ENCODE peak calls at places on chromosomes 13 and 19, in four cellular contexts. One of them, this sample, is unnamed.

GRCh38 chr13:61414136-61414535 is 1.5 kb downstream of the PCDH20 start:
- DNase-seq in lower leg skin: no peak
- DNase-seq in AG09319: no peak
- DNase-seq in IMR-90: no peak
- DNase-seq in this sample: no peak

GRCh38 chr13:96214804-96215445 is 125.0 kb downstream of the HS6ST3 start:
- DNase-seq in IMR-90: no peak
- DNase-seq in lower leg skin: no peak
- DNase-seq in AG09319: no peak
- DNase-seq in this sample: no peak

GRCh38 chr19:17296976-17297375 is 6.2 kb downstream of the ABHD8 start:
- DNase-seq in IMR-90: no peak
- DNase-seq in AG09319: no peak
- DNase-seq in lower leg skin: no peak
- DNase-seq in this sample: no peak

GRCh38 chr13:89221557-89222158 is 1550.5 kb downstream of the SLITRK5 start:
- DNase-seq in AG09319: no peak
- DNase-seq in lower leg skin: no peak
- DNase-seq in IMR-90: no peak
- DNase-seq in this sample: no peak

GRCh38 chr19:8135946-8136618 is 13.3 kb downstream of the FBN3 start:
- DNase-seq in IMR-90: no peak
- DNase-seq in lower leg skin: no peak
- DNase-seq in AG09319: no peak
- DNase-seq in this sample: no peak

GRCh38 chr13:98239156-98240076 is 62.3 kb upstream of the RNF113B start:
- DNase-seq in lower leg skin: no peak
- DNase-seq in AG09319: no peak
- DNase-seq in IMR-90: no peak
- DNase-seq in this sample: no peak

GRCh38 chr13:95870421-95870820 is 182.8 kb downstream of the UGGT2 start:
- DNase-seq in lower leg skin: no peak
- DNase-seq in IMR-90: no peak
- DNase-seq in AG09319: no peak
- DNase-seq in this sample: no peak

GRCh38 chr13:91813255-91813654 is 414.8 kb downstream of the GPC5 start:
- DNase-seq in AG09319: no peak
- DNase-seq in lower leg skin: no peak
- DNase-seq in IMR-90: no peak
- DNase-seq in this sample: no peak

GRCh38 chr13:113980489-113981064 is 6.7 kb upstream of the C13orf46 start:
- DNase-seq in AG09319: no peak
- DNase-seq in IMR-90: no peak
- DNase-seq in lower leg skin: no peak
- DNase-seq in this sample: no peak

GRCh38 chr19:18601875-18602274 is 4.7 kb downstream of the CRLF1 start:
- DNase-seq in IMR-90: no peak
- DNase-seq in lower leg skin: no peak
- DNase-seq in AG09319: no peak
- DNase-seq in this sample: no peak

GRCh38 chr19:47094557-47095517 is 18.7 kb downstream of the ZC3H4 start:
- DNase-seq in IMR-90: no peak
- DNase-seq in lower leg skin: no peak
- DNase-seq in AG09319: no peak
- DNase-seq in this sample: no peak

GRCh38 chr13:30968734-30969335 is 36.4 kb downstream of the TEX26 start:
- DNase-seq in lower leg skin: no peak
- DNase-seq in IMR-90: peak; percentile 55
- DNase-seq in AG09319: peak; percentile 19
- DNase-seq in this sample: no peak

GRCh38 chr19:52664461-52664860 is 26.3 kb upstream of the ZNF83 start:
- DNase-seq in IMR-90: no peak
- DNase-seq in lower leg skin: no peak
- DNase-seq in AG09319: no peak
- DNase-seq in this sample: no peak

GRCh38 chr19:46461537-46461936 is 9.8 kb downstream of the PNMA8A start:
- DNase-seq in IMR-90: no peak
- DNase-seq in AG09319: no peak
- DNase-seq in lower leg skin: no peak
- DNase-seq in this sample: no peak

GRCh38 chr19:51439021-51439465 is 19.2 kb downstream of the SIGLEC8 start:
- DNase-seq in AG09319: no peak
- DNase-seq in lower leg skin: peak; percentile 58
- DNase-seq in IMR-90: no peak
- DNase-seq in this sample: no peak

GRCh38 chr19:14147797-14148605 is 11.6 kb upstream of the ASF1B start:
- DNase-seq in IMR-90: peak; percentile 57
- DNase-seq in lower leg skin: peak; percentile 93
- DNase-seq in AG09319: peak; percentile 35
- DNase-seq in this sample: peak; percentile 67

GRCh38 chr19:48654299-48655059 is 8.5 kb upstream of the CA11 start:
- DNase-seq in IMR-90: no peak
- DNase-seq in lower leg skin: no peak
- DNase-seq in AG09319: no peak
- DNase-seq in this sample: no peak

GRCh38 chr13:113172419-113172926 is 14.0 kb downstream of the PROZ start:
- DNase-seq in AG09319: no peak
- DNase-seq in IMR-90: no peak
- DNase-seq in lower leg skin: peak; percentile 48
- DNase-seq in this sample: no peak

GRCh38 chr13:110913322-110913721 is 1.5 kb downstream of the ANKRD10 start:
- DNase-seq in AG09319: no peak
- DNase-seq in IMR-90: peak; percentile 26
- DNase-seq in lower leg skin: no peak
- DNase-seq in this sample: no peak

GRCh38 chr19:33254245-33254824 is 28.7 kb upstream of the SLC7A10 start:
- DNase-seq in lower leg skin: no peak
- DNase-seq in AG09319: no peak
- DNase-seq in IMR-90: no peak
- DNase-seq in this sample: no peak

GRCh38 chr13:101211261-101211660 is 205.0 kb downstream of the NALCN start:
- DNase-seq in lower leg skin: no peak
- DNase-seq in IMR-90: peak; percentile 72
- DNase-seq in AG09319: no peak
- DNase-seq in this sample: no peak

GRCh38 chr13:38685974-38686571 is 804 bp upstream of the FREM2 start:
- DNase-seq in AG09319: no peak
- DNase-seq in IMR-90: no peak
- DNase-seq in lower leg skin: no peak
- DNase-seq in this sample: peak; percentile 14

GRCh38 chr13:95301135-95301946 is at the start of gene ABCC4:
- DNase-seq in AG09319: no peak
- DNase-seq in lower leg skin: peak; percentile 89
- DNase-seq in IMR-90: peak; percentile 72
- DNase-seq in this sample: peak; percentile 47

GRCh38 chr19:11373885-11374448 is 499 bp upstream of the SWSAP1 start:
- DNase-seq in AG09319: no peak
- DNase-seq in IMR-90: no peak
- DNase-seq in lower leg skin: no peak
- DNase-seq in this sample: no peak

GRCh38 chr13:88617176-88617575 is 946.0 kb downstream of the SLITRK5 start:
- DNase-seq in AG09319: no peak
- DNase-seq in lower leg skin: no peak
- DNase-seq in IMR-90: no peak
- DNase-seq in this sample: no peak

GRCh38 chr19:18197306-18197705 is 4.3 kb downstream of the MPV17L2 start:
- DNase-seq in AG09319: no peak
- DNase-seq in IMR-90: no peak
- DNase-seq in lower leg skin: no peak
- DNase-seq in this sample: no peak

GRCh38 chr13:45473627-45474026 is 8.9 kb downstream of the COG3 start:
- DNase-seq in IMR-90: no peak
- DNase-seq in lower leg skin: no peak
- DNase-seq in AG09319: no peak
- DNase-seq in this sample: no peak

GRCh38 chr13:110860986-110861385 is 53.9 kb downstream of the ANKRD10 start:
- DNase-seq in AG09319: no peak
- DNase-seq in lower leg skin: no peak
- DNase-seq in IMR-90: no peak
- DNase-seq in this sample: no peak

GRCh38 chr13:105817011-105817410 is 718.5 kb downstream of the EFNB2 start:
- DNase-seq in IMR-90: no peak
- DNase-seq in AG09319: no peak
- DNase-seq in lower leg skin: no peak
- DNase-seq in this sample: no peak

DNA sequence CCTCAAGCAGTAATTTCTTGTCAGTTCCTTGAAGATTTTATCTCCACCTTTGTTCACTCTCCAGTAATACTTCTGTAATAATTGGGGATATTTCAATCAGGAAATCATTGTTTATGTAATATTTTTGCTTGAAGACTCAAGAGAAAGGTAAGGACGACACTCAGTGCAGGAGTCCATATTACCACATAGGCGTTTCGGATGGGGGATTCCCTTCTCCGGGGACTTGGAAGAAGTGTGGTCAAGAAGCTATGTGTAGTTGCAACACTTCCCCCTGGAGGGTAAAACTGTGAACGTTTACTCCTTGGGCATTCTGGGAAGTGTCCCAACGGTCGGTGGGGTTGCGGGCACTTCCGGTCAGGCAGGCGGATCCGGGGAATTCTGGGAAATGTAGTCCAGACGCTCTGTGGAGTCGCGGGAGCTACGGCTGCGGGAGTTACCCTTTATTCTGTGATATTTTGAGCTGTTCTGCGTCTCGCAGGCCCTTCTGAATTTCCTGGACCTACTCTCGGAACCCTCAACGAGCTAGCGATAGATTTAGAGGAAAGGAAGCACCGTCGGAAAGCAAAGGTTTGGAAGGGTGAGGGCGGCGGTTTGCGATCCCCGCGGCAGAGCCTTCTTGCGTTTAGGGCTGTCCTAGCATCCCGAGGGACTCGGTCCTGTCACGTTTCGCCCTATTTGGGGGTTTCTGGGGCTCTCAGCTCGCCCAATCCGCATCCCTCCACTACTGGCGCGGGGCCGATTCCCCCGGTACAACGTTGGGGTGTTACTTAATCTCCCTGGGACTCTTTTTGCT is at the start of gene ZNF221:
- DNase-seq in AG09319: peak; percentile 95
- DNase-seq in lower leg skin: peak; percentile 96
- DNase-seq in IMR-90: peak; percentile 99
- DNase-seq in this sample: peak; percentile 78
- TF ChIP-seq CTCF in AG09319: peak; percentile 36
- TF ChIP-seq CTCF in lower leg skin: no peak
- TF ChIP-seq CTCF in IMR-90: peak; percentile 57
- TF ChIP-seq CTCF in this sample: peak; percentile 64

DNA sequence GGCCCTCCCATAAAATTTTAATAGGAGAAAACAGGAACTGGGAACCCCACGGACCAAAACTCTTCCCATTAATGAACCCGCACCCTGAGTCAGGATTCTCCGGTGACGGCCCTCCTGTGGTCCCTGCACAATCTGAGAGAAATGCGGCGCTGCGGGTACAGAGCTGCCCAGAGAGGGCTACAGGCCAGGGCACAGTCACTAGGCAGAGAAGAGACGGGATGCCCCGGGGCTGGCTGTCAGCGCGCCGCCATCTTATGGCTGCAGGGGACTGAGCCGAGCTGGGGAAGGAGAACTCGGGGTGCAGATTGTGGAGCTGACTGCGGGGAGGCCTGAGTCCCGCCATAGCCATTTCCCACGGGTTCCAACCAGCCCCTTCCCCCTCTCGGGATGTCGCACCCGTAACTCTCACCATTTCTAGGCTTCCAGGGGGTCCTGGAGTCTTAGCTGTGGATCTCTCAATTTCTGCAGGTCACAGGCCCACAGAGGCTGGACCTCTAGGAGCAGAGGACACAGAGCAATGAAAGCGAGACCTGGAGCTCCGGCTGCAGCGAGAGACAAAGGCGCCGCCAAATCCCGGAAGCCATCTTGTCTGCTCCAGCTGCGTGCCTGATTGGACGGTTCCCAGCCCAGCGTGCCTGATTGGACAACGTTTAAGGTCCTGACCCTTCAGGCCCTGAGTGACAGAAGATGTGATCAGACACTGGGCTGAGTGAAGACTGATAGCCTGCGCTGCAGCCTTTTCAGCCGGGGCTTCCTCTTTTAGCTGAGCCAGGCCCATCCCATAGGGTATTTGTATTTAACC is at the start of gene ZNF675:
- DNase-seq in AG09319: peak; percentile 78
- DNase-seq in lower leg skin: peak; percentile 99
- DNase-seq in IMR-90: peak; percentile 89
- DNase-seq in this sample: peak; percentile 74
- TF ChIP-seq CTCF in AG09319: peak; percentile 8
- TF ChIP-seq CTCF in lower leg skin: no peak
- TF ChIP-seq CTCF in IMR-90: peak; percentile 1
- TF ChIP-seq CTCF in this sample: no peak

DNA sequence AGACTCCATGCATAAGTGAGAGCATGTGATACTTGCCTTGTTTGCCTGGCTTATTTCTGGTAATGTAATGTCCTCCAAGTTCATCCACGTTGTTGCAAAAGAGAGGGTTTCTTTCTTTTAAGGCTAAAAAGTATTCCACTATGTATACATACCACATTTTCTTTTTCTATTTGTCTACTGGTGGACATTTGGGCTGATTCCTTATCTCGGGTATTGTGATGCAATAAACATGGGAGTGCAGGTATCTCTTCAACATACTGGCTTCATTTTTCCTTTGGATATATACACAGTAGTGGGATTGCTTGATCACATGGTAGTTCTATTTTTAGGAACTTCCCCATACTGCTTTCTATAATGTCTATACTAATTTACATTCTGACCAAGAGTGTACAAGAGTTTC is 49.6 kb upstream of the EBPL start:
- DNase-seq in AG09319: no peak
- DNase-seq in IMR-90: no peak
- DNase-seq in lower leg skin: no peak
- DNase-seq in this sample: no peak
- TF ChIP-seq CTCF in AG09319: no peak
- TF ChIP-seq CTCF in IMR-90: no peak
- TF ChIP-seq CTCF in lower leg skin: no peak
- TF ChIP-seq CTCF in this sample: no peak

GRCh38 chr13:43273362-43273761 is 250.0 kb downstream of the DNAJC15 start:
- DNase-seq in IMR-90: peak; percentile 59
- DNase-seq in AG09319: no peak
- DNase-seq in lower leg skin: no peak
- DNase-seq in this sample: no peak

GRCh38 chr13:43271152-43271551 is 247.8 kb downstream of the DNAJC15 start:
- DNase-seq in lower leg skin: no peak
- DNase-seq in IMR-90: no peak
- DNase-seq in AG09319: no peak
- DNase-seq in this sample: no peak

GRCh38 chr13:43269037-43269476 is 245.7 kb downstream of the DNAJC15 start:
- DNase-seq in lower leg skin: no peak
- DNase-seq in AG09319: peak; percentile 90
- DNase-seq in IMR-90: peak; percentile 98
- DNase-seq in this sample: peak; percentile 24

GRCh38 chr13:43270043-43270830 is 246.9 kb downstream of the DNAJC15 start:
- DNase-seq in AG09319: no peak
- DNase-seq in IMR-90: peak; percentile 34
- DNase-seq in lower leg skin: no peak
- DNase-seq in this sample: no peak

DNA sequence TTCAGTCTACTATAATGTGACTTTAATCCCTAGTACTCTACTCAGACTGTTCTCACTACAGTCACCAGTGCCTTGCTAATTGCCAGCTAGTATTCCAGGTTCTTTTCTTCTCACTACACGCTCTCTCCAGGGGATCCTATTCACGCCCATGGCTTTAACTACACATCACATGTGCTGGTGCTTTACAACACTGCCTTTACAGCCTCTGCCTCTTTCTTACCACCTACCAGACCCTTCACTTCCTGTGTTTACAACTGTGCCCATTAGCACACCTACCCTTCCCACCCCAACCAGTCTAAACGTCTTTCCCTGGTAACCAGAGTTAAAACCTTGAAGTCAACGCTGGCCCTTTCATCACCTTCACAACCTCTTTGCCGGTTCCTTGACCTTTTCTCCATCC is 249.5 kb downstream of the DNAJC15 start:
- DNase-seq in AG09319: no peak
- DNase-seq in IMR-90: no peak
- DNase-seq in lower leg skin: no peak
- DNase-seq in this sample: no peak
- TF ChIP-seq CTCF in AG09319: no peak
- TF ChIP-seq CTCF in IMR-90: no peak
- TF ChIP-seq CTCF in lower leg skin: no peak
- TF ChIP-seq CTCF in this sample: no peak